ENCODE peak calls at places on chromosomes 12 and 14, in five cellular contexts. R, E, I, Q and O are unnamed samples.

GRCh38 chr14:50649691-50650090 is 18.4 kb downstream of the SAV1 start:
- DNase-seq in R (no peak), E (no peak), I (no peak), Q (no peak), O (no peak)

GRCh38 chr14:22380511-22381455 is 208.2 kb downstream of the DAD1 start:
- DNase-seq in R (peak; percentile 19), E (no peak), I (no peak), Q (no peak), O (no peak)

GRCh38 chr12:131617596-131618302 is 93.1 kb upstream of the SFSWAP start:
- DNase-seq in R (no peak), E (no peak), I (no peak), Q (peak; percentile 58), O (no peak)

GRCh38 chr14:95220663-95221231 is 63.4 kb upstream of the DICER1 start:
- DNase-seq in R (peak; percentile 59), E (no peak), I (peak; percentile 20), Q (no peak), O (no peak)

GRCh38 chr12:63863658-63864455 is 19.4 kb downstream of the SRGAP1 start:
- DNase-seq in R (no peak), E (no peak), I (no peak), Q (no peak), O (no peak)

GRCh38 chr14:28875937-28876910 is 109.6 kb downstream of the FOXG1 start:
- DNase-seq in R (no peak), E (no peak), I (no peak), Q (peak; percentile 16), O (no peak)

GRCh38 chr12:6961695-6962284 is 8.7 kb downstream of the PHB2 start:
- DNase-seq in R (peak; percentile 72), E (peak; percentile 66), I (no peak), Q (peak; percentile 92), O (no peak)

GRCh38 chr12:2960432-2960956 is 1.3 kb downstream of the TEAD4 start:
- DNase-seq in R (peak; percentile 45), E (peak; percentile 23), I (no peak), Q (no peak), O (no peak)